ENCODE peak calls at places on chromosome 6, in five cellular contexts. T, Z, A, C and D are unnamed samples.

GRCh38 chr6:8415305-8415704 is 20.0 kb downstream of the SLC35B3 start:
- DNase-seq in T (no peak), Z (no peak), A (no peak), C (no peak), D (no peak)

GRCh38 chr6:2072450-2072849 is 173.0 kb downstream of the GMDS start:
- DNase-seq in T (no peak), Z (no peak), A (no peak), C (no peak), D (no peak)

GRCh38 chr6:42226251-42227143 is 8.8 kb upstream of the MRPS10 start:
- DNase-seq in T (no peak), Z (peak; percentile 97), A (no peak), C (no peak), D (peak; percentile 99)

GRCh38 chr6:99530627-99531026 is 15.4 kb upstream of the USP45 start:
- DNase-seq in T (no peak), Z (no peak), A (no peak), C (no peak), D (no peak)

GRCh38 chr6:38725414-38726183 is 10.5 kb downstream of the DNAH8 start:
- DNase-seq in T (no peak), Z (no peak), A (no peak), C (no peak), D (peak; percentile 76)

GRCh38 chr6:36712816-36713215 is 15.2 kb downstream of the RAB44 start:
- DNase-seq in T (no peak), Z (no peak), A (no peak), C (no peak), D (no peak)

GRCh38 chr6:2970753-2971419 is 481 bp downstream of the SERPINB6 start:
- DNase-seq in T (peak; percentile 62), Z (peak; percentile 10), A (peak; percentile 97), C (peak; percentile 30), D (peak; percentile 80)

GRCh38 chr6:152459245-152459644 is 177.9 kb downstream of the SYNE1 start:
- DNase-seq in T (no peak), Z (peak; percentile 14), A (no peak), C (no peak), D (no peak)

GRCh38 chr6:164897523-164898094 is 411.8 kb downstream of the C6orf118 start:
- DNase-seq in T (no peak), Z (peak; percentile 8), A (no peak), C (no peak), D (no peak)